ENCODE peak calls at places on chromosomes 7 and 10, in four cellular contexts. R is colonic mucosa, S is NCI-H2081, Z is progenitor cell of endocrine pancreas. J is an unnamed sample.

GRCh38 chr10:77641788-77642397 is 4.3 kb upstream of the KCNMA1 start:
- DNase-seq in R (peak; percentile 82), S (peak; percentile 73), Z (peak; percentile 62), J (peak; percentile 65)

GRCh38 chr7:70289067-70289466 is 690.8 kb downstream of the AUTS2 start:
- DNase-seq in R (no peak), S (no peak), Z (no peak), J (no peak)

GRCh38 chr10:117188399-117188798 is 8.9 kb upstream of the KCNK18 start:
- DNase-seq in R (no peak), S (no peak), Z (no peak), J (no peak)

GRCh38 chr7:151018421-151019129 is 5.7 kb downstream of the ATG9B start:
- DNase-seq in R (no peak), S (no peak), Z (no peak), J (peak; percentile 43)

GRCh38 chr7:30918676-30919075 is 7.0 kb downstream of the AQP1 start:
- DNase-seq in R (no peak), S (no peak), Z (no peak), J (no peak)

GRCh38 chr10:121284952-121285351 is 313.3 kb downstream of the FGFR2 start:
- DNase-seq in R (no peak), S (no peak), Z (no peak), J (no peak)

GRCh38 chr7:14195896-14196295 is 206.4 kb upstream of the ETV1 start:
- DNase-seq in R (no peak), S (no peak), Z (no peak), J (no peak)

GRCh38 chr10:61842755-61843497 is 58.6 kb upstream of the ARID5B start:
- DNase-seq in R (no peak), S (no peak), Z (no peak), J (no peak)

GRCh38 chr10:60518745-60519144 is 129.1 kb upstream of the ANK3 start:
- DNase-seq in R (no peak), S (peak; percentile 35), Z (no peak), J (no peak)

GRCh38 chr10:76403876-76404275 is 972.5 kb downstream of the LRMDA start:
- DNase-seq in R (no peak), S (no peak), Z (no peak), J (no peak)

GRCh38 chr10:97012470-97012869 is 173.3 kb downstream of the SLIT1 start:
- DNase-seq in R (no peak), S (no peak), Z (no peak), J (no peak)